ENCODE peak calls at places on chromosomes 5 and 9, in five cellular contexts. One of them, this sample, is unnamed.

GRCh38 chr5:97150401-97150800 is 8.0 kb upstream of the LIX1 start:
- DNase-seq in prostate gland: no peak
- DNase-seq in SJSA1: no peak
- DNase-seq in GM23338: no peak
- DNase-seq in kidney: no peak
- DNase-seq in this sample: no peak

GRCh38 chr9:91921371-91921770 is 28.7 kb downstream of the ROR2 start:
- DNase-seq in SJSA1: no peak
- DNase-seq in GM23338: peak
- DNase-seq in kidney: no peak
- DNase-seq in prostate gland: no peak
- DNase-seq in this sample: no peak

GRCh38 chr9:129473523-129474244 is 147.2 kb downstream of the C9orf50 start:
- DNase-seq in prostate gland: no peak
- DNase-seq in kidney: peak
- DNase-seq in SJSA1: no peak
- DNase-seq in GM23338: no peak
- DNase-seq in this sample: no peak

GRCh38 chr5:32538031-32538547 is 47.3 kb upstream of the SUB1 start:
- DNase-seq in GM23338: no peak
- DNase-seq in prostate gland: no peak
- DNase-seq in SJSA1: no peak
- DNase-seq in kidney: no peak
- DNase-seq in this sample: no peak

GRCh38 chr5:27944471-27944870 is 906.1 kb upstream of the CDH9 start:
- DNase-seq in GM23338: no peak
- DNase-seq in SJSA1: no peak
- DNase-seq in prostate gland: no peak
- DNase-seq in kidney: no peak
- DNase-seq in this sample: no peak

GRCh38 chr5:14223372-14223771 is 80.2 kb downstream of the TRIO start:
- DNase-seq in prostate gland: no peak
- DNase-seq in kidney: no peak
- DNase-seq in SJSA1: no peak
- DNase-seq in GM23338: no peak
- DNase-seq in this sample: no peak

GRCh38 chr5:81601912-81602311 is 149.0 kb downstream of the SSBP2 start:
- DNase-seq in SJSA1: no peak
- DNase-seq in kidney: no peak
- DNase-seq in GM23338: no peak
- DNase-seq in prostate gland: no peak
- DNase-seq in this sample: no peak

GRCh38 chr9:126880947-126881332 is 20.5 kb downstream of the ZBTB34 start:
- DNase-seq in prostate gland: no peak
- DNase-seq in kidney: no peak
- DNase-seq in GM23338: no peak
- DNase-seq in SJSA1: no peak
- DNase-seq in this sample: no peak

GRCh38 chr9:95937131-95937530 is 61.6 kb downstream of the ERCC6L2 start:
- DNase-seq in SJSA1: no peak
- DNase-seq in prostate gland: no peak
- DNase-seq in kidney: no peak
- DNase-seq in GM23338: no peak
- DNase-seq in this sample: no peak

GRCh38 chr9:95942016-95942415 is 66.5 kb downstream of the ERCC6L2 start:
- DNase-seq in GM23338: no peak
- DNase-seq in prostate gland: no peak
- DNase-seq in SJSA1: no peak
- DNase-seq in kidney: no peak
- DNase-seq in this sample: no peak

GRCh38 chr9:95939472-95939871 is 64.0 kb downstream of the ERCC6L2 start:
- DNase-seq in kidney: no peak
- DNase-seq in SJSA1: no peak
- DNase-seq in prostate gland: no peak
- DNase-seq in GM23338: no peak
- DNase-seq in this sample: no peak

GRCh38 chr9:95938724-95939123 is 63.2 kb downstream of the ERCC6L2 start:
- DNase-seq in SJSA1: no peak
- DNase-seq in prostate gland: no peak
- DNase-seq in GM23338: no peak
- DNase-seq in kidney: no peak
- DNase-seq in this sample: no peak

GRCh38 chr9:95940265-95940664 is 64.8 kb downstream of the ERCC6L2 start:
- DNase-seq in prostate gland: no peak
- DNase-seq in SJSA1: no peak
- DNase-seq in GM23338: no peak
- DNase-seq in kidney: no peak
- DNase-seq in this sample: no peak
- H3K27ac ChIP-seq in prostate gland: no peak
- H3K27ac ChIP-seq in SJSA1: peak
- H3K27ac ChIP-seq in GM23338: no peak
- H3K27ac ChIP-seq in kidney: no peak
- H3K27ac ChIP-seq in this sample: no peak

DNA sequence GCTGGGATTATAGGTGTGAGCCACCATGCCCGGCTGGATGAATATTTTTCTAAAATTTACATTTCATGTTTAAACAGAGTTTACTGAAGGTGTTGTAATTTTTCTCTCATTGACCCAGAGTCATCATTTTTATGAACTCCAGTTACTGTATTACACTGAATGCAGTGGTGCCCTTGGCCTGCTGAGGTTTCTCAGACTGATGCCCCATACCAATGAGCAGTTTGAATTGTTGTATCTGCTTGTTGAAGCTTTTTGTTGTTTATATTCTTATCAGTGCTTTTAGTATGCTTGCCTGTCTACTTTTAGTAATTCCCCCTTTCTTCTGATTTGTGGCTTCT is 29.9 kb downstream of the NFX1 start:
- DNase-seq in GM23338: no peak
- DNase-seq in SJSA1: no peak
- DNase-seq in prostate gland: no peak
- DNase-seq in kidney: no peak
- DNase-seq in this sample: no peak
- H3K27ac ChIP-seq in GM23338: no peak
- H3K27ac ChIP-seq in SJSA1: peak
- H3K27ac ChIP-seq in prostate gland: no peak
- H3K27ac ChIP-seq in kidney: no peak
- H3K27ac ChIP-seq in this sample: no peak

DNA sequence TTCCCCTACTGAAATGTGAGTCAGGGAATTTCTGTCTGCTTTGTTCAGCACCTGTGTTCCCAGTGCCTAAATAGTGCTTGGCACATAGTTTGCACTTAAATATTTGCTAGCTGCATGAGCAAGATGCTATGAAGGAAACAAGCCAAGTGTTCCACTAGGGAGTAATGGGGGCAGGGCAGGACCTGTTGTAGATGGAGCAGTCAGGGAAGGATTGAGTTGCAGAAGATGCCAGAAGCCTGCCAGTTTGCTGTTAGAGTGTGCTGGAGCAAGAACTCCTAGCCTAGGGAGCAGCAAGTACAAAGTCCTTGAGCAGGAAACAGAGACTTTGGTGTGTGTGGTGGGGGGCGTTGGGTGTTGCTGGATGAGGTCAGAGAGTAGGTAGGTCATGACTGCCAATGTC is 87.5 kb downstream of the DAB2IP start:
- DNase-seq in SJSA1: no peak
- DNase-seq in prostate gland: peak
- DNase-seq in kidney: no peak
- DNase-seq in GM23338: no peak
- DNase-seq in this sample: no peak
- H3K27ac ChIP-seq in SJSA1: no peak
- H3K27ac ChIP-seq in prostate gland: peak
- H3K27ac ChIP-seq in kidney: peak
- H3K27ac ChIP-seq in GM23338: no peak
- H3K27ac ChIP-seq in this sample: no peak

GRCh38 chr9:116549061-116549664 is 137.9 kb upstream of the TRIM32 start:
- DNase-seq in GM23338: no peak
- DNase-seq in kidney: peak
- DNase-seq in prostate gland: no peak
- DNase-seq in SJSA1: peak
- DNase-seq in this sample: no peak
- H3K27ac ChIP-seq in GM23338: no peak
- H3K27ac ChIP-seq in kidney: no peak
- H3K27ac ChIP-seq in prostate gland: no peak
- H3K27ac ChIP-seq in SJSA1: peak
- H3K27ac ChIP-seq in this sample: no peak

GRCh38 chr5:169933127-169933526 is 47.2 kb downstream of the INSYN2B start:
- DNase-seq in prostate gland: no peak
- DNase-seq in kidney: no peak
- DNase-seq in SJSA1: no peak
- DNase-seq in GM23338: no peak
- DNase-seq in this sample: no peak
- H3K27ac ChIP-seq in prostate gland: peak
- H3K27ac ChIP-seq in kidney: no peak
- H3K27ac ChIP-seq in SJSA1: no peak
- H3K27ac ChIP-seq in GM23338: no peak
- H3K27ac ChIP-seq in this sample: no peak

GRCh38 chr5:170571885-170572284 is 68.1 kb downstream of the KCNIP1 start:
- DNase-seq in kidney: no peak
- DNase-seq in GM23338: no peak
- DNase-seq in SJSA1: no peak
- DNase-seq in prostate gland: no peak
- DNase-seq in this sample: no peak
- H3K27ac ChIP-seq in kidney: no peak
- H3K27ac ChIP-seq in GM23338: no peak
- H3K27ac ChIP-seq in SJSA1: peak
- H3K27ac ChIP-seq in prostate gland: no peak
- H3K27ac ChIP-seq in this sample: no peak

GRCh38 chr5:159341145-159341544 is 10.9 kb upstream of the IL12B start:
- DNase-seq in prostate gland: no peak
- DNase-seq in SJSA1: no peak
- DNase-seq in GM23338: no peak
- DNase-seq in kidney: no peak
- DNase-seq in this sample: no peak

GRCh38 chr5:159340511-159340910 is 10.2 kb upstream of the IL12B start:
- DNase-seq in prostate gland: no peak
- DNase-seq in SJSA1: no peak
- DNase-seq in GM23338: no peak
- DNase-seq in kidney: no peak
- DNase-seq in this sample: no peak

GRCh38 chr5:159343295-159344094 is 13.2 kb upstream of the IL12B start:
- DNase-seq in kidney: no peak
- DNase-seq in SJSA1: no peak
- DNase-seq in prostate gland: no peak
- DNase-seq in GM23338: no peak
- DNase-seq in this sample: no peak

GRCh38 chr5:159342838-159343237 is 12.6 kb upstream of the IL12B start:
- DNase-seq in GM23338: no peak
- DNase-seq in SJSA1: no peak
- DNase-seq in prostate gland: no peak
- DNase-seq in kidney: no peak
- DNase-seq in this sample: no peak

DNA sequence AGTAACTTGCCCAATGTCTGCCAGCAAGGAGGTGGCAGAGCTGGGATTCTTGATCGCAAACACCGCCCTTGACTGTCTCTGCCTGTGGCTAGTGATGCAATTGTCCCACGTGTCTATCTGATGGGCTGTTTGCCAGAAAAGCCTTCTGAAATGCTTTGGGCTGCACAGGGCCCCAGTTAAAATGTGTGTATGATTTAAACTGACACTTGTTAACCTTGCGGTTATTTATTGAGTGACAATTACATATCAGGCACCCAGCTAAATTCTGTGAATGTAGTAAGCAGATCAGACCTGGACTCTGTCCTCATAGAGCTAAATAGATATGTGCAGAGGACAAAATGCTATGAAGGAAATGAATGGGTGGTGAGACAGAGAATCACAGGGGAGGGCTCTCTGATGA is 11.6 kb upstream of the IL12B start:
- DNase-seq in GM23338: no peak
- DNase-seq in SJSA1: peak
- DNase-seq in prostate gland: peak
- DNase-seq in kidney: no peak
- DNase-seq in this sample: no peak
- H3K27ac ChIP-seq in GM23338: no peak
- H3K27ac ChIP-seq in SJSA1: no peak
- H3K27ac ChIP-seq in prostate gland: no peak
- H3K27ac ChIP-seq in kidney: no peak
- H3K27ac ChIP-seq in this sample: no peak

GRCh38 chr5:115435776-115436712 is 108.5 kb downstream of the FEM1C start:
- DNase-seq in SJSA1: no peak
- DNase-seq in GM23338: no peak
- DNase-seq in kidney: no peak
- DNase-seq in prostate gland: no peak
- DNase-seq in this sample: no peak
- H3K27ac ChIP-seq in SJSA1: no peak
- H3K27ac ChIP-seq in GM23338: no peak
- H3K27ac ChIP-seq in kidney: no peak
- H3K27ac ChIP-seq in prostate gland: no peak
- H3K27ac ChIP-seq in this sample: no peak

DNA sequence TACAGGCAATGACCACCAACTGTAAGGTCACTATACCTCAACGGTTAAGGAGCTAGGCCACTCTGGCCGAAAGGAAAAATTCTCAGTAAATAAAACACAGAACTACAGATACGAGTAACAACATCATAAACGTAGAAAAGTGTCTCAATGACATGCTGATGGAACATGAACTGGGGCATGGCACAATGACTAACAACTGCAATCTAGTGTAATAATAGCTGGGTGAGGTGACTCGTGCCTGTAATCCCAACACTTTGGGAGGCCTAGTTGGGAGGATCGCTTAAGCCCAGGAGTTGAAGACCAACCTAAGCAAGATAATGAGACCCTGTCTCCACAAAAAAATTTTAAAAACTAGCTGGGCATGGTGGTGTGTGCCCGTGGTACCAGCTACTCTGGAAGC is 9.8 kb upstream of the RAPGEF6 start:
- DNase-seq in prostate gland: no peak
- DNase-seq in GM23338: no peak
- DNase-seq in SJSA1: no peak
- DNase-seq in kidney: no peak
- DNase-seq in this sample: no peak
- H3K27ac ChIP-seq in prostate gland: no peak
- H3K27ac ChIP-seq in GM23338: no peak
- H3K27ac ChIP-seq in SJSA1: peak
- H3K27ac ChIP-seq in kidney: no peak
- H3K27ac ChIP-seq in this sample: no peak

DNA sequence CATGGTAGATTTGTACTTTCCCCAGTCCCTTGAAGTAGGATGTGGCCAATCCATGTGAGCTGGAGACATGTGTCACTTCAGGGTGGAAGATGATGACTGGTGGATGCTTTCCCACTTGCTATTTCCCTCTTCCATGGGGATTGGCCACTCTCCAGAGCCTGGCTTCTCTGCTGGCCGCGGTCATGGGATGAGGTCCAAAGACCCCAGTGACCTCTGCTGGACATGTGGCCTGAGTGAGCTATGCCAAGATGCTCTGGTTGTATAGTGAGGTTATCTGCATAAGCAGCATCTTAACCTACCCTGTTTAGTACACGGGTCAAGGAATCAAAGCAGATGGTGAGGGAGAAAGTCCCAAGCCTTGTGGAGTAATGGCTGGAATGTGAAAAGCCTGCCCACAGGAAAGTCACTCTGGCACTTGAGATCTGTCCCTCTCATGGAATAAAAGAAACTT is 47.1 kb downstream of the SH3PXD2B start:
- DNase-seq in SJSA1: no peak
- DNase-seq in prostate gland: no peak
- DNase-seq in kidney: no peak
- DNase-seq in GM23338: no peak
- DNase-seq in this sample: no peak
- H3K27ac ChIP-seq in SJSA1: no peak
- H3K27ac ChIP-seq in prostate gland: peak
- H3K27ac ChIP-seq in kidney: no peak
- H3K27ac ChIP-seq in GM23338: no peak
- H3K27ac ChIP-seq in this sample: no peak